ENCODE peak calls at places on chromosome 22, in seven cellular contexts. P is IMR-90, K is mesendoderm, Y is neuronal stem cell, V is H9, L is H1, M is trophoblast cell. G is an unnamed sample.

GRCh38 chr22:25232301-25232700 is 12.9 kb downstream of the CRYBB2 start:
- DNase-seq in P (peak; percentile 17), K (peak; percentile 42), Y (no peak), V (no peak), L (no peak), M (peak; percentile 13), G (no peak)

GRCh38 chr22:39488563-39489083 is 13.5 kb upstream of the MIEF1 start:
- DNase-seq in P (no peak), K (no peak), Y (no peak), V (no peak), L (no peak), M (no peak), G (no peak)

GRCh38 chr22:45969414-45969799 is 7.6 kb downstream of the WNT7B start:
- DNase-seq in P (no peak), K (peak; percentile 53), Y (no peak), V (peak; percentile 67), L (no peak), M (no peak), G (no peak)

GRCh38 chr22:24952837-24953293 is 349 bp downstream of the KIAA1671 start:
- DNase-seq in P (peak; percentile 7), K (peak; percentile 93), Y (peak; percentile 65), V (peak; percentile 81), L (no peak), M (peak; percentile 62), G (peak; percentile 86)

GRCh38 chr22:37345863-37346514 is 63.7 kb downstream of the CYTH4 start:
- DNase-seq in P (peak; percentile 97), K (no peak), Y (no peak), V (no peak), L (no peak), M (no peak), G (peak; percentile 81)

GRCh38 chr22:20455709-20456063 is 18.1 kb upstream of the SCARF2 start:
- DNase-seq in P (peak; percentile 24), K (no peak), Y (no peak), V (no peak), L (no peak), M (no peak), G (no peak)

GRCh38 chr22:23850136-23850611 is 7.5 kb upstream of the SLC2A11 start:
- DNase-seq in P (no peak), K (no peak), Y (no peak), V (no peak), L (no peak), M (no peak), G (no peak)

GRCh38 chr22:29784451-29785361 is 17.5 kb downstream of the UQCR10 start:
- DNase-seq in P (peak; percentile 18), K (no peak), Y (no peak), V (no peak), L (no peak), M (no peak), G (no peak)

GRCh38 chr22:25448435-25449051 is 115.9 kb upstream of the GRK3 start:
- DNase-seq in P (peak; percentile 47), K (no peak), Y (no peak), V (no peak), L (no peak), M (peak; percentile 11), G (peak; percentile 55)

GRCh38 chr22:48098936-48099245 is 1336.4 kb downstream of the TBC1D22A start:
- DNase-seq in P (no peak), K (no peak), Y (no peak), V (peak; percentile 10), L (no peak), M (no peak), G (no peak)

GRCh38 chr22:48096411-48096810 is 1334.0 kb downstream of the TBC1D22A start:
- DNase-seq in P (no peak), K (no peak), Y (no peak), V (no peak), L (no peak), M (no peak), G (no peak)

GRCh38 chr22:48096846-48097665 is 1334.6 kb downstream of the TBC1D22A start:
- DNase-seq in P (no peak), K (no peak), Y (no peak), V (peak; percentile 23), L (no peak), M (no peak), G (no peak)

GRCh38 chr22:48098243-48098935 is 1335.9 kb downstream of the TBC1D22A start:
- DNase-seq in P (no peak), K (no peak), Y (no peak), V (no peak), L (no peak), M (no peak), G (no peak)

DNA sequence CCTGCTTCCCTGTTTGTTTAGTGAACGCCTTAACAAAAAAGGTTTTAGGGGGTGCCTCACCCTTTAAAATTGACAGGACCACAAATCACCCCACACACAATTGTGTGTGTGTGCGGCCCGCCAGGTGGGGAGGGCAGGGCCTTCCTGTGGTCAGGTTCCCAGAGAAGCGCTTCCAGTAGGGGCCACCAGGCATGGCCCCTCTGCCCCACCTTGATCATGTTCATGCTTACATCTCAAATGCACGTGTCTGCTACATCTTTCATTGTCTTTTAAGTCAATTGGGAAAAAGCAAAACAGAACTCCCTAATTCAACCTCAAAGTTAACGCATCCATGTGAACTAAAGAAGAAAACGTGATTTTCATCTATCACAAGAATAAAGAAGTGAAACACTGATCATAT is 1335.3 kb downstream of the TBC1D22A start:
- DNase-seq in P (no peak), K (no peak), Y (no peak), V (no peak), L (no peak), M (no peak), G (no peak)
- H3K23ac ChIP-seq in P (no peak overlapping the region), K (no peak overlapping the region), Y (no peak overlapping the region), V (no peak overlapping the region), L (no peak overlapping the region), M (no peak overlapping the region), G (no peak overlapping the region)

GRCh38 chr22:31141551-31141950 is 1.2 kb upstream of the PLA2G3 start:
- DNase-seq in P (no peak), K (no peak), Y (no peak), V (peak; percentile 24), L (no peak), M (no peak), G (no peak)
- H3K23ac ChIP-seq in P (no peak overlapping the region), K (no peak overlapping the region), Y (no peak overlapping the region), V (no peak overlapping the region), L (no peak overlapping the region), M (no peak overlapping the region), G (no peak overlapping the region)

GRCh38 chr22:22527312-22527711 is 7.2 kb upstream of the ZNF280A start:
- DNase-seq in P (no peak), K (no peak), Y (no peak), V (no peak), L (no peak), M (no peak), G (no peak)

GRCh38 chr22:22531770-22532546 is 11.9 kb upstream of the ZNF280A start:
- DNase-seq in P (no peak), K (no peak), Y (no peak), V (no peak), L (no peak), M (no peak), G (no peak)

GRCh38 chr22:22533417-22533816 is 13.3 kb upstream of the ZNF280A start:
- DNase-seq in P (no peak), K (no peak), Y (no peak), V (no peak), L (no peak), M (no peak), G (no peak)

GRCh38 chr22:22526125-22526912 is 6.2 kb upstream of the ZNF280A start:
- DNase-seq in P (no peak), K (no peak), Y (no peak), V (no peak), L (no peak), M (no peak), G (no peak)

DNA sequence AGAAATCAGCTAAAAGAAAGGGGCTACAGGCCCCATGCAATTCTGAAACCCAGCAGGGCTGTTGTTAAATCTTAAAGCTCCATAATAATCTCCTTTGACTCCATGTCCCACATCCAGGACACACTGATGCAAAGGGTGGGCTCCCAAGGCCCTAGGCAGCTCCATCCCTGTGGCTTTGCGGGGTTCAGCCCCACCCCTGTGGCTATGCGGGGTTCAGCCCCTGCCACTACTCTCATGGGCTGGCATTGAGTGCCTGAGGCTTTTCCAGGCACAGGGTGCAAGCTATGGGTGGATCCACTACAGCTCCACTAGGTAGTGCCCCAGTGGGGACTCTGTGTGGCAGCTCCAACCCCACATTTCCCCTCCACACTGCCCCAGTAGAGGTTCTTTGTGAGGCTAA is 8.7 kb upstream of the ZNF280A start:
- DNase-seq in P (no peak), K (no peak), Y (no peak), V (no peak), L (no peak), M (no peak), G (no peak)
- H3K23ac ChIP-seq in P (no peak overlapping the region), K (no peak overlapping the region), Y (no peak overlapping the region), V (no peak overlapping the region), L (no peak overlapping the region), M (no peak overlapping the region), G (no peak overlapping the region)

GRCh38 chr22:49334589-49334873 is 493.1 kb downstream of the BRD1 start:
- DNase-seq in P (no peak), K (peak; percentile 10), Y (no peak), V (no peak), L (no peak), M (no peak), G (no peak)
- H3K23ac ChIP-seq in P (no peak overlapping the region), K (no peak overlapping the region), Y (no peak overlapping the region), V (no peak overlapping the region), L (no peak overlapping the region), M (no peak overlapping the region), G (no peak overlapping the region)

DNA sequence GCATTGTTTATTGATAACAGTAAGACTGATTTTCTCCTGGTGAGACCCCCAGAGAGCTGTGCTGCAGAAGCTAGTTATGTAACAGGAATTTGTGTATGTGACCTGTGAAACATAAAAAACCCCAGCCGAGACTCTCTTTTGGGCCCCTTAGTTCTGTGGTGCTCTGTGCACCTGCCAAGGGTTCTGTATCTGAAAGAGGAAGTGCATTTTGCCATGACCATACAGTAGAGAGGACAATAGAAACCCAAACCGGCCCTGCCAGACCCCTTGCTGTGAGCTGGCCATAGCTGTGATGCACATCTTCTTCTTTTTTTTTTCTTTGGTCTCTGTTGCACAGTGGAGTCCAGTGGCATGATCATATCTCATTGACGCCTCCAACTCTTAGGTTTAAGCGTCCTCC is 31.4 kb upstream of the APOL5 start:
- DNase-seq in P (no peak), K (no peak), Y (no peak), V (no peak), L (no peak), M (no peak), G (no peak)
- H3K23ac ChIP-seq in P (no peak overlapping the region), K (no peak overlapping the region), Y (no peak overlapping the region), V (no peak overlapping the region), L (no peak overlapping the region), M (no peak overlapping the region), G (no peak overlapping the region)

GRCh38 chr22:33014621-33015020 is 43.6 kb downstream of the SYN3 start:
- DNase-seq in P (no peak), K (no peak), Y (no peak), V (no peak), L (no peak), M (peak; percentile 85), G (no peak)

GRCh38 chr22:33022231-33022630 is 36.0 kb downstream of the SYN3 start:
- DNase-seq in P (no peak), K (no peak), Y (no peak), V (no peak), L (no peak), M (no peak), G (no peak)

GRCh38 chr22:33020721-33021120 is 37.5 kb downstream of the SYN3 start:
- DNase-seq in P (no peak), K (no peak), Y (no peak), V (no peak), L (no peak), M (no peak), G (no peak)

GRCh38 chr22:33013531-33014162 is 44.5 kb downstream of the SYN3 start:
- DNase-seq in P (no peak), K (no peak), Y (no peak), V (no peak), L (no peak), M (peak; percentile 10), G (no peak)

GRCh38 chr22:33018232-33018864 is 39.8 kb downstream of the SYN3 start:
- DNase-seq in P (peak; percentile 29), K (peak; percentile 70), Y (peak; percentile 48), V (peak; percentile 78), L (peak; percentile 34), M (peak; percentile 83), G (peak; percentile 48)
- H3K23ac ChIP-seq in P (no peak overlapping the region), K (no peak overlapping the region), Y (no peak overlapping the region), V (no peak overlapping the region), L (no peak overlapping the region), M (no peak overlapping the region), G (no peak overlapping the region)